ENCODE peak calls at places on chromosome 7, in six cellular contexts. One of them, this sample, is unnamed.

GRCh38 chr7:37516610-37517108 is 68.0 kb upstream of the ELMO1 start:
- DNase-seq in HepG2: no peak
- DNase-seq in HL-60: no peak
- DNase-seq in H1: no peak
- DNase-seq in SK-N-SH: no peak
- DNase-seq in K562: no peak
- DNase-seq in this sample: no peak

GRCh38 chr7:35755711-35756110 is 45.1 kb upstream of the SEPTIN7 start:
- DNase-seq in HepG2: no peak
- DNase-seq in HL-60: no peak
- DNase-seq in H1: no peak
- DNase-seq in SK-N-SH: no peak
- DNase-seq in K562: no peak
- DNase-seq in this sample: no peak

GRCh38 chr7:90579181-90579688 is 16.9 kb upstream of the CDK14 start:
- DNase-seq in HepG2: no peak
- DNase-seq in HL-60: no peak
- DNase-seq in H1: no peak
- DNase-seq in SK-N-SH: no peak
- DNase-seq in K562: no peak
- DNase-seq in this sample: no peak

GRCh38 chr7:98314469-98314868 is 33.0 kb downstream of the BRI3 start:
- DNase-seq in HepG2: no peak
- DNase-seq in HL-60: no peak
- DNase-seq in H1: no peak
- DNase-seq in SK-N-SH: no peak
- DNase-seq in K562: no peak
- DNase-seq in this sample: no peak

GRCh38 chr7:84105582-84105981 is 89.0 kb downstream of the SEMA3A start:
- DNase-seq in HepG2: no peak
- DNase-seq in HL-60: no peak
- DNase-seq in H1: no peak
- DNase-seq in SK-N-SH: no peak
- DNase-seq in K562: no peak
- DNase-seq in this sample: no peak

GRCh38 chr7:5780801-5781496 is 514 bp downstream of the RNF216 start:
- DNase-seq in HepG2: no peak
- DNase-seq in HL-60: peak
- DNase-seq in H1: peak
- DNase-seq in SK-N-SH: peak
- DNase-seq in K562: no peak
- DNase-seq in this sample: no peak

GRCh38 chr7:36115448-36116321 is 37.4 kb upstream of the EEPD1 start:
- DNase-seq in HepG2: peak
- DNase-seq in HL-60: no peak
- DNase-seq in H1: no peak
- DNase-seq in SK-N-SH: peak
- DNase-seq in K562: no peak
- DNase-seq in this sample: peak

GRCh38 chr7:113113912-113114311 is 4.4 kb downstream of the SMIM30 start:
- DNase-seq in HepG2: peak
- DNase-seq in HL-60: peak
- DNase-seq in H1: no peak
- DNase-seq in SK-N-SH: peak
- DNase-seq in K562: no peak
- DNase-seq in this sample: no peak

GRCh38 chr7:132113536-132114409 is 462.5 kb downstream of the PLXNA4 start:
- DNase-seq in HepG2: no peak
- DNase-seq in HL-60: no peak
- DNase-seq in H1: no peak
- DNase-seq in SK-N-SH: no peak
- DNase-seq in K562: peak
- DNase-seq in this sample: no peak

GRCh38 chr7:28804990-28805389 is 153.1 kb downstream of the TRIL start:
- DNase-seq in HepG2: no peak
- DNase-seq in HL-60: no peak
- DNase-seq in H1: no peak
- DNase-seq in SK-N-SH: no peak
- DNase-seq in K562: no peak
- DNase-seq in this sample: no peak

GRCh38 chr7:124263232-124263827 is 230.5 kb upstream of the TMEM229A start:
- DNase-seq in HepG2: no peak
- DNase-seq in HL-60: no peak
- DNase-seq in H1: no peak
- DNase-seq in SK-N-SH: no peak
- DNase-seq in K562: no peak
- DNase-seq in this sample: peak

GRCh38 chr7:104628017-104628416 is 299.6 kb downstream of the LHFPL3 start:
- DNase-seq in HepG2: no peak
- DNase-seq in HL-60: no peak
- DNase-seq in H1: no peak
- DNase-seq in SK-N-SH: peak
- DNase-seq in K562: no peak
- DNase-seq in this sample: no peak

GRCh38 chr7:76342222-76342621 is 16.6 kb downstream of the YWHAG start:
- DNase-seq in HepG2: no peak
- DNase-seq in HL-60: no peak
- DNase-seq in H1: no peak
- DNase-seq in SK-N-SH: no peak
- DNase-seq in K562: no peak
- DNase-seq in this sample: no peak
- TF ChIP-seq GABPA in HepG2: no peak
- TF ChIP-seq GABPA in HL-60: no peak
- TF ChIP-seq GABPA in H1: no peak
- TF ChIP-seq GABPA in SK-N-SH: no peak
- TF ChIP-seq GABPA in K562: no peak
- TF ChIP-seq GABPA in this sample: no peak

DNA sequence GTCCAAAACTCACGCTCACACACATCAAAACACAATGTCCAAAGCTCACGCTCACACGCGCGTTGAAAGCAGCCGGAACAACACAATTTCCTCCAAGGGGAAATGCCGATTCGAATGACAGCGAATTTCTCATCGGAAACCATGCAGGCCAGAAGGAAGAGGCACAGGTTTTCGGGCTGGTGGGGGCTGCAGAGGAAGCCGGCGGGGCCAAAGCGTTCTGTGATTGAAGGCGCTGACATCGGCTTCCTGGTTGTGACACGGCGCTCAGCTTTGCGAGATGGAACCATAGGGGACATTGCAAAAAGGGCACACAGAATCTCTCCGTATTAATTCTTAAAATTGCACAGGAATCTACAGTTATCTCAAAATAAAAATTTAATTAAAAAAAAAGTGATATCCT is 61.3 kb downstream of the FOXL3 start:
- DNase-seq in HepG2: no peak
- DNase-seq in HL-60: no peak
- DNase-seq in H1: no peak
- DNase-seq in SK-N-SH: no peak
- DNase-seq in K562: no peak
- DNase-seq in this sample: no peak
- H3K4me3 ChIP-seq in HepG2: no peak
- H3K4me3 ChIP-seq in HL-60: no peak
- H3K4me3 ChIP-seq in H1: no peak
- H3K4me3 ChIP-seq in SK-N-SH: no peak
- H3K4me3 ChIP-seq in K562: no peak
- H3K4me3 ChIP-seq in this sample: no peak

GRCh38 chr7:151704284-151704968 is 172.5 kb downstream of the PRKAG2 start:
- DNase-seq in HepG2: no peak
- DNase-seq in HL-60: no peak
- DNase-seq in H1: no peak
- DNase-seq in SK-N-SH: peak
- DNase-seq in K562: no peak
- DNase-seq in this sample: no peak

GRCh38 chr7:151704969-151705743 is 171.8 kb downstream of the PRKAG2 start:
- DNase-seq in HepG2: no peak
- DNase-seq in HL-60: no peak
- DNase-seq in H1: no peak
- DNase-seq in SK-N-SH: peak
- DNase-seq in K562: peak
- DNase-seq in this sample: no peak

GRCh38 chr7:151705744-151706567 is 171.0 kb downstream of the PRKAG2 start:
- DNase-seq in HepG2: peak
- DNase-seq in HL-60: peak
- DNase-seq in H1: peak
- DNase-seq in SK-N-SH: peak
- DNase-seq in K562: peak
- DNase-seq in this sample: no peak

GRCh38 chr7:151700621-151701185 is 176.2 kb downstream of the PRKAG2 start:
- DNase-seq in HepG2: no peak
- DNase-seq in HL-60: no peak
- DNase-seq in H1: no peak
- DNase-seq in SK-N-SH: no peak
- DNase-seq in K562: no peak
- DNase-seq in this sample: no peak

GRCh38 chr7:151702961-151703360 is 174.0 kb downstream of the PRKAG2 start:
- DNase-seq in HepG2: no peak
- DNase-seq in HL-60: no peak
- DNase-seq in H1: no peak
- DNase-seq in SK-N-SH: no peak
- DNase-seq in K562: no peak
- DNase-seq in this sample: no peak
- TF ChIP-seq GABPA in HepG2: no peak
- TF ChIP-seq GABPA in HL-60: no peak
- TF ChIP-seq GABPA in H1: no peak
- TF ChIP-seq GABPA in SK-N-SH: no peak
- TF ChIP-seq GABPA in K562: no peak
- TF ChIP-seq GABPA in this sample: no peak

GRCh38 chr7:70588610-70589009 is 543.3 kb upstream of the GALNT17 start:
- DNase-seq in HepG2: no peak
- DNase-seq in HL-60: no peak
- DNase-seq in H1: no peak
- DNase-seq in SK-N-SH: no peak
- DNase-seq in K562: no peak
- DNase-seq in this sample: no peak
- H3K4me3 ChIP-seq in HepG2: no peak
- H3K4me3 ChIP-seq in HL-60: no peak
- H3K4me3 ChIP-seq in H1: no peak
- H3K4me3 ChIP-seq in SK-N-SH: no peak
- H3K4me3 ChIP-seq in K562: no peak
- H3K4me3 ChIP-seq in this sample: no peak

DNA sequence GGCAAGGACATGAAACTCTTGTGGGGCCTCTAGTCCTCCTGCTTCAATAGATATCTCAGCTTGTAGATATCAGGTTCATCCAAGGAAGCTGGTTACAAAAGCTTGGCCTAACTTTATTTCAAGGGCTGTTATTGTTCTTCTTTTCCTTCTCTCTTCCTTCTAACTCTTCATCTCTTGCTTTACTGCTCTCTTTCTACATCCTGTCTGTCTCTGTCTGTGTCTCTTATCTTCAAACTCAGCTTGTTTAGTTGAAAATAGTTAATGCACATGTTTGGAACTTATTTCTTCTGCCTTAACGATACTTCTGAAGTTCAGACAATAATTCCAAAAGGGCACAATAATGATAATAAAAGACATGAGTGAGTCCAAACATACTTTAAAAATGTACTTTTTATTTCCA is 393.9 kb downstream of the NXPH1 start:
- DNase-seq in HepG2: no peak
- DNase-seq in HL-60: no peak
- DNase-seq in H1: no peak
- DNase-seq in SK-N-SH: no peak
- DNase-seq in K562: no peak
- DNase-seq in this sample: no peak
- TF ChIP-seq GABPA in HepG2: no peak
- TF ChIP-seq GABPA in HL-60: no peak
- TF ChIP-seq GABPA in H1: no peak
- TF ChIP-seq GABPA in SK-N-SH: no peak
- TF ChIP-seq GABPA in K562: no peak
- TF ChIP-seq GABPA in this sample: no peak

GRCh38 chr7:2553831-2554581 is 1.3 kb downstream of the BRAT1 start:
- DNase-seq in HepG2: no peak
- DNase-seq in HL-60: no peak
- DNase-seq in H1: no peak
- DNase-seq in SK-N-SH: no peak
- DNase-seq in K562: peak
- DNase-seq in this sample: no peak
- H3K4me3 ChIP-seq in HepG2: peak
- H3K4me3 ChIP-seq in HL-60: peak
- H3K4me3 ChIP-seq in H1: no peak
- H3K4me3 ChIP-seq in SK-N-SH: peak
- H3K4me3 ChIP-seq in K562: peak
- H3K4me3 ChIP-seq in this sample: peak

GRCh38 chr7:92769361-92769633 is 67.1 kb downstream of the CDK6 start:
- DNase-seq in HepG2: no peak
- DNase-seq in HL-60: no peak
- DNase-seq in H1: no peak
- DNase-seq in SK-N-SH: no peak
- DNase-seq in K562: no peak
- DNase-seq in this sample: no peak
- TF ChIP-seq GABPA in HepG2: no peak
- TF ChIP-seq GABPA in HL-60: no peak
- TF ChIP-seq GABPA in H1: no peak
- TF ChIP-seq GABPA in SK-N-SH: no peak
- TF ChIP-seq GABPA in K562: no peak
- TF ChIP-seq GABPA in this sample: no peak

GRCh38 chr7:129824291-129825004 is 128.3 kb downstream of the UBE2H start:
- DNase-seq in HepG2: no peak
- DNase-seq in HL-60: no peak
- DNase-seq in H1: no peak
- DNase-seq in SK-N-SH: no peak
- DNase-seq in K562: no peak
- DNase-seq in this sample: no peak
- H3K4me3 ChIP-seq in HepG2: peak
- H3K4me3 ChIP-seq in HL-60: peak
- H3K4me3 ChIP-seq in H1: peak
- H3K4me3 ChIP-seq in SK-N-SH: peak
- H3K4me3 ChIP-seq in K562: peak
- H3K4me3 ChIP-seq in this sample: peak

DNA sequence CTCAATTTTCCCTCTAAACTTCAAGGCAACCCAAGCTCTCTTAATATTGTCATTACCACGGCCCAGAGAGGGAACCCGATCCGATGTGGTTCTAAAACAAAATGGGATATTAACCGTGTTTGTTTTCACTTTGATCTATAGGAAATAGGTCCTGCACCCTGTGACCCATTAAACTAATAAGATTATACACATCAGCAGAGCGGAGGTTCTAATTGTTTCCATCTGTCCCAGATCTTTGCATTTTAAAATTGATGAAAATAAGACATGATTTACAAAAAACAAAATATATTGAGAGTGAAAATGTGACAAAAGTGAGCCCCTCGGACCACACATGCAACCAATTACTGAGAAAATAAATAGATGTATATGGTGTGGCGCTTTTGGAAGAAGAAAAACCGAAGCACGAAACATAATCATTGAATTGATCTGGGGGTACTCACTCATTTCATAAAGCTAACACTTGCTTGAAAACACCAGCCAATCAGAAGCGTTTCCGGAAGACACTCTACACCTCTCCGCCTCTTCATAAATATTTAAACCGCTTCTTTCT is 290.2 kb upstream of the NFE2L3 start:
- DNase-seq in HepG2: no peak
- DNase-seq in HL-60: no peak
- DNase-seq in H1: no peak
- DNase-seq in SK-N-SH: no peak
- DNase-seq in K562: no peak
- DNase-seq in this sample: no peak
- TF ChIP-seq GABPA in HepG2: no peak
- TF ChIP-seq GABPA in HL-60: no peak
- TF ChIP-seq GABPA in H1: no peak
- TF ChIP-seq GABPA in SK-N-SH: no peak
- TF ChIP-seq GABPA in K562: no peak
- TF ChIP-seq GABPA in this sample: no peak